ENCODE peak calls at places on chromosomes 1 and 21, in five cellular contexts. V is ovary, Q is upper lobe of left lung, F is suprapubic skin, W is GM12891. M is an unnamed sample.

GRCh38 chr21:37712204-37712934 is 203.9 kb downstream of the KCNJ6 start:
- DNase-seq in V (no peak), Q (peak), F (no peak), W (peak), M (peak)

GRCh38 chr1:90044346-90044745 is 49.4 kb downstream of the ZNF326 start:
- DNase-seq in V (no peak), Q (no peak), F (no peak), W (no peak), M (no peak)

GRCh38 chr1:89603651-89604413 is 29.1 kb upstream of the LRRC8C start:
- DNase-seq in V (no peak), Q (no peak), F (no peak), W (no peak), M (peak)

GRCh38 chr21:35189077-35189863 is 140.2 kb upstream of the RUNX1 start:
- DNase-seq in V (peak), Q (no peak), F (no peak), W (no peak), M (no peak)

GRCh38 chr1:21160263-21160662 is 16.4 kb downstream of the EIF4G3 start:
- DNase-seq in V (no peak), Q (no peak), F (no peak), W (no peak), M (no peak)

GRCh38 chr1:241531195-241532172 is 694 bp upstream of the KMO start:
- DNase-seq in V (no peak), Q (no peak), F (no peak), W (no peak), M (peak)

GRCh38 chr1:41490911-41491310 is 6.4 kb upstream of the EDN2 start:
- DNase-seq in V (no peak), Q (no peak), F (no peak), W (no peak), M (no peak)

GRCh38 chr1:44442791-44443190 is 37.7 kb downstream of the RNF220 start:
- DNase-seq in V (no peak), Q (peak), F (no peak), W (no peak), M (no peak)

GRCh38 chr1:214078950-214079349 is 91.2 kb downstream of the PROX1 start:
- DNase-seq in V (no peak), Q (no peak), F (no peak), W (no peak), M (no peak)

GRCh38 chr21:41601573-41602371 is 93.8 kb upstream of the TMPRSS2 start:
- DNase-seq in V (no peak), Q (peak), F (peak), W (no peak), M (no peak)

GRCh38 chr1:53176452-53177344 is 19.9 kb upstream of the CPT2 start:
- DNase-seq in V (peak), Q (peak), F (no peak), W (no peak), M (no peak)

GRCh38 chr1:186828612-186829542 is at the start of gene PLA2G4A:
- DNase-seq in V (peak), Q (peak), F (no peak), W (no peak), M (peak)

GRCh38 chr1:179021873-179022272 is 3.8 kb upstream of the FAM20B start:
- DNase-seq in V (no peak), Q (peak), F (no peak), W (no peak), M (no peak)

GRCh38 chr1:114054148-114054547 is 74.9 kb downstream of the OLFML3 start:
- DNase-seq in V (no peak), Q (no peak), F (no peak), W (no peak), M (no peak)

GRCh38 chr1:44002165-44002564 is 10.8 kb downstream of the CCDC24 start:
- DNase-seq in V (no peak), Q (no peak), F (no peak), W (no peak), M (no peak)

GRCh38 chr1:185426761-185427698 is 110.0 kb upstream of the IVNS1ABP start:
- DNase-seq in V (no peak), Q (no peak), F (no peak), W (no peak), M (no peak)

GRCh38 chr1:46451948-46452930 is 37.4 kb upstream of the DMBX1 start:
- DNase-seq in V (no peak), Q (no peak), F (no peak), W (no peak), M (no peak)

GRCh38 chr1:154808909-154809262 is 61.2 kb downstream of the KCNN3 start:
- DNase-seq in V (no peak), Q (no peak), F (no peak), W (peak), M (no peak)

GRCh38 chr1:184296466-184297243 is 90.2 kb upstream of the C1orf21 start:
- DNase-seq in V (peak), Q (peak), F (peak), W (no peak), M (no peak)

GRCh38 chr1:244645414-244645813 is 7.5 kb upstream of the DESI2 start:
- DNase-seq in V (no peak), Q (no peak), F (no peak), W (no peak), M (no peak)
- TF ChIP-seq POLR2A in V (no peak), Q (no peak), F (no peak), W (no peak), M (no peak)

GRCh38 chr1:1460540-1461130 is 10.9 kb upstream of the ATAD3B start:
- DNase-seq in V (no peak), Q (no peak), F (no peak), W (no peak), M (no peak)

GRCh38 chr1:1461721-1462317 is 9.7 kb upstream of the ATAD3B start:
- DNase-seq in V (no peak), Q (no peak), F (no peak), W (no peak), M (no peak)

GRCh38 chr1:1462318-1462966 is 9.1 kb upstream of the ATAD3B start:
- DNase-seq in V (peak), Q (peak), F (no peak), W (no peak), M (no peak)

GRCh38 chr1:1463312-1463711 is 8.3 kb upstream of the ATAD3B start:
- DNase-seq in V (no peak), Q (no peak), F (no peak), W (no peak), M (no peak)
- TF ChIP-seq POLR2A in V (no peak), Q (no peak), F (no peak), W (no peak), M (no peak)

DNA sequence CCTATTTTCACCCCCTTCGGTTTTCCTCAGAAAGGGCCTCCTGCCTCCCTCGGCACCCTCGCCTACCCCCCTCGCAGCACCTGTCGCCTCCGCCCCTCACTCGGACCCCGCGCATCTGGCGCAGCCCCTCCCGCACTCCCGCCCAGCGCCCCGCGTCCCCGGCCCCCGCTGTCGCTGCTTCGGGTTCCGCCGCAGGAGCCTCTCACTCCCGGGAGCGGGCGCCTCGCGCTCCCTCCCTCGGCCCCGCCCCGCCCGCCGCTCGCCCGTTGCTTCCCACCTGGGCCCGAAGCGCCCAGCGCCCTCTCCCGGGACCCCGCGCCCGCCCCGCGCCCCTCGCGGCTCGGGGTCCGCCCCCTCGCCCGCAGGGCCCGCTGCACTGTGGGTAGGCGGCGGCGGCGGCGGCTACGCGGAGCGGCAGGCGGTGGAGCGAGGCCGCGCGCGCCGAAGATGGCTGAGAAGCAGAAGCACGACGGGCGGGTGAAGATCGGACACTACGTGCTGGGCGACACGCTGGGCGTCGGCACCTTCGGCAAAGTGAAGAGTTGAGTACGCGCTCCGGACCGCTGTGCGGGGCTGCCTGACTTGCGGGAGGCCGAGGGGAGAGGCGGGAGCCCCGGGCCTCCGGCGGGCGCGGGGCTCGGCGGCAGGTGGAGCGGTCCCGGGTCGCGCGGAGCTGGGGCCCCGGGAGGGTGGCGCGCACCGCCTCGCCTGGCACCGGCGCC is at the start of gene PRKAA2:
- DNase-seq in V (peak), Q (no peak), F (no peak), W (peak), M (peak)
- TF ChIP-seq POLR2A in V (no peak), Q (no peak), F (no peak), W (no peak), M (peak)

GRCh38 chr1:119766374-119766794 is 2.3 kb downstream of the HMGCS2 start:
- DNase-seq in V (no peak), Q (no peak), F (no peak), W (no peak), M (no peak)
- TF ChIP-seq POLR2A in V (no peak), Q (no peak), F (no peak), W (no peak), M (no peak)

GRCh38 chr1:38989979-38990378 is 1.1 kb upstream of the AKIRIN1 start:
- DNase-seq in V (no peak), Q (no peak), F (no peak), W (no peak), M (no peak)

GRCh38 chr1:38991638-38992449 is 768 bp downstream of the AKIRIN1 start:
- DNase-seq in V (no peak), Q (peak), F (no peak), W (no peak), M (peak)

GRCh38 chr1:38990401-38990745 is 703 bp upstream of the AKIRIN1 start:
- DNase-seq in V (no peak), Q (no peak), F (no peak), W (no peak), M (no peak)

GRCh38 chr1:38992450-38993111 is 1.5 kb downstream of the AKIRIN1 start:
- DNase-seq in V (no peak), Q (no peak), F (no peak), W (no peak), M (no peak)

GRCh38 chr1:38990746-38991637 is at the start of gene AKIRIN1:
- DNase-seq in V (peak), Q (peak), F (peak), W (peak), M (peak)
- TF ChIP-seq POLR2A in V (peak), Q (peak), F (peak), W (peak), M (peak)

DNA sequence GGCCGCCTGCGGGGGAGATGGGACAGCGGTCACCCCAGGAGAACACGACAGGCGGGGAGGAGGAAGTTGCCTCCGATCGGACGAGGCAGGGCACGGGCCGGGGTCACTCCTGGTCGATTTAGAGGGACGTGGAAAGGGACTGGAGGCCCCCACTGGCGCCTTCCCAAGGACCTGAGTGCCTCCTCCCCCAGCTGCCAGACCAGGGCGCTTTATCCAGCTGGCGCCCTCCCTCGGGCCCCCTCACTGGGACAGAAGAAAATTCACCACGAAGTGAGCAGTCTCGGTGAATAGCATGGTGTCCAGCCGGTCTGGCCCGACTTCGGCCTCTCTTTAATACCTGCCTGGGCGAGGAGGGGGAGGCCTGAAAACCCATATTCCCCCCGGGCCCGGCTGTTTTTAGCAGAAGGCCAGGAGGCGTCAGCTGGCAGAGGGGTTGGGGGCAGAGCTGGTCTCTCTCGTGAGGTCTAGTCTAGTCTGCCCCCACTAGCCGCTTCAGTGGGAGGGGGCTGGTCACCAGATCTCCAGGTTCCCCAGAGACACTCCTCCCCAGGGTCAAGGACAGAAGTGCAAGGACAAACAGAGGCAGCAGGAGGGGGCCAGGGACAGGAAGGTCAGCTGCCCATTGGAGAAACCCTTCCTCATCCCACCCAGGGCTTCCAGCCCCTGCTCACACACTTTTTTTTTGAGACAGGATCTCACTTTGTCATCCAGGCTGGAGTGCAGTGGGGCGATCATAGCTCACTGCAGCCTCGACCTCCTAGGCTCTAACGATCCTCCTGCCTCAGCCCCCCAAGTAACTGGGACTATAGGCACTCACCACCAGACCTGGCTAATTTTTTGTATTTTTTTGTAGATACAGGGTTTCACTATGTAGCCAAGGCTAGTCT is 10.2 kb downstream of the FAM229A start:
- DNase-seq in V (peak), Q (peak), F (no peak), W (no peak), M (no peak)
- TF ChIP-seq POLR2A in V (no peak), Q (no peak), F (no peak), W (no peak), M (no peak)

GRCh38 chr1:205743977-205744376 is 6.0 kb downstream of the NUCKS1 start:
- DNase-seq in V (no peak), Q (no peak), F (no peak), W (no peak), M (no peak)
- TF ChIP-seq POLR2A in V (no peak), Q (no peak), F (no peak), W (peak), M (no peak)

M was measured in H54.